ENCODE peak calls at places on chromosomes 11 and 22, in five cellular contexts. Y, C, L, H and S are unnamed samples.

GRCh38 chr11:59263225-59263894 is 50.6 kb upstream of the MPEG1 start:
- DNase-seq in Y (no peak), C (peak; percentile 76), L (peak; percentile 7), H (peak; percentile 82), S (no peak)

GRCh38 chr22:38314992-38315800 is 2.0 kb downstream of the CSNK1E start:
- DNase-seq in Y (no peak), C (no peak), L (no peak), H (no peak), S (no peak)

GRCh38 chr22:49768511-49768910 is 59.2 kb downstream of the BRD1 start:
- DNase-seq in Y (no peak), C (peak; percentile 18), L (no peak), H (no peak), S (no peak)

GRCh38 chr11:65571940-65572339 is 398 bp upstream of the FAM89B start:
- DNase-seq in Y (peak; percentile 84), C (peak; percentile 65), L (no peak), H (no peak), S (no peak)

GRCh38 chr22:42067706-42068350 is 2.8 kb downstream of the NAGA start:
- DNase-seq in Y (no peak), C (peak; percentile 1), L (no peak), H (no peak), S (no peak)

GRCh38 chr11:87832216-87832615 is 343.0 kb downstream of the RAB38 start:
- DNase-seq in Y (no peak), C (no peak), L (no peak), H (no peak), S (no peak)

GRCh38 chr22:24587251-24587650 is 5.6 kb downstream of the LRRC75B start:
- DNase-seq in Y (no peak), C (no peak), L (no peak), H (no peak), S (no peak)

GRCh38 chr22:22403771-22404170 is 104.8 kb downstream of the ZNF280B start:
- DNase-seq in Y (no peak), C (no peak), L (no peak), H (no peak), S (no peak)

GRCh38 chr11:127640822-127641485 is 640.4 kb upstream of the KIRREL3 start:
- DNase-seq in Y (no peak), C (no peak), L (no peak), H (no peak), S (no peak)

GRCh38 chr11:83736689-83737088 is 450.5 kb upstream of the CCDC90B start:
- DNase-seq in Y (no peak), C (no peak), L (no peak), H (no peak), S (no peak)

GRCh38 chr11:86176165-86176884 is 68.2 kb upstream of the EED start:
- DNase-seq in Y (no peak), C (no peak), L (no peak), H (no peak), S (no peak)

GRCh38 chr22:32502346-32502745 is 27.7 kb downstream of the FBXO7 start:
- DNase-seq in Y (no peak), C (no peak), L (no peak), H (no peak), S (no peak)

GRCh38 chr11:65150513-65151271 is 16.4 kb upstream of the SYVN1 start:
- DNase-seq in Y (peak; percentile 95), C (no peak), L (peak; percentile 90), H (no peak), S (peak; percentile 82)

GRCh38 chr11:5280582-5281102 is 10.9 kb upstream of the HBE1 start:
- DNase-seq in Y (peak; percentile 94), C (peak; percentile 49), L (peak; percentile 97), H (no peak), S (no peak)

GRCh38 chr11:86802601-86803051 is 2.3 kb downstream of the PRSS23 start:
- DNase-seq in Y (peak; percentile 62), C (peak; percentile 25), L (peak; percentile 53), H (no peak), S (peak; percentile 43)

GRCh38 chr11:93567406-93567819 is 24.2 kb upstream of the SMCO4 start:
- DNase-seq in Y (no peak), C (no peak), L (no peak), H (no peak), S (no peak)

GRCh38 chr22:27443315-27443714 is 358.2 kb downstream of the MN1 start:
- DNase-seq in Y (no peak), C (no peak), L (no peak), H (no peak), S (no peak)

DNA sequence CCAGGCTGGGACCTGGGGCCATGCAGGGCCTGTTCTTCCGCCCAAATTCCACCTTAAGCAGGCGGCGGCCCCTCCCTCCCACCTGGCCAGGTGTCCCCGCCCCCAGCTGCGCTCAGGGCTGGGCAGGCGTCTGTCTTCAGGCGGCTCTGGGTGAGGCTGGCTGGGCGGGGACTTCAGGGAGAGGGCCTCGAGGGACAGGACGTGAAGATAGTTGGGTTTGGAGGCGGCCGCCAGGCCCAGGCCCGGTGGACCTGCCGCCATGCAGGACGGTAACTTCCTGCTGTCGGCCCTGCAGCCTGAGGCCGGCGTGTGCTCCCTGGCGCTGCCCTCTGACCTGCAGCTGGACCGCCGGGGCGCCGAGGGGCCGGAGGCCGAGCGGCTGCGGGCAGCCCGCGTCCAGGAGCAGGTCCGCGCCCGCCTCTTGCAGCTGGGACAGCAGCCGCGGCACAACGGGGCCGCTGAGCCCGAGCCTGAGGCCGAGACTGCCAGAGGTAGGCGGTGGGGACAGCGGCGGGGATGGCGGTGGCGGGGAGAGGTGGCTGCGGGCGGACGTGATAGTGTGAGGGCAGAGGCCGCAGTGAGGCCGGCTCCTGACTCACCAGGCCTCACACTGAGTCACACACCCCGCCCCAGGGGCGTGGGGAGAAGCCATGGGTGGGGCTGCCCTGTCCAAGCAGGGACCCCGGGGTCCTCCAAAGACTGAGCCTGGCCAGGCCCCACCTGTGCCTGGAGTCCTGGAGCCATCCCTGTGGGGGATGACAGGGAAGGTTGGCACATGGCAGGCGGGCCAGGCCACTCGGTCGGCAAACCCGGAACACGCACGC is at the start of gene PKP3:
- DNase-seq in Y (peak; percentile 86), C (peak; percentile 75), L (peak; percentile 83), H (no peak), S (no peak)
- TF ChIP-seq MAX in Y (peak; percentile 77), C (peak; percentile 55), L (no peak), H (peak; percentile 66), S (no peak)

GRCh38 chr11:120034881-120035620 is 102.9 kb downstream of the TRIM29 start:
- DNase-seq in Y (no peak), C (no peak), L (no peak), H (peak; percentile 41), S (no peak)

GRCh38 chr11:120032766-120033390 is 105.0 kb downstream of the TRIM29 start:
- DNase-seq in Y (no peak), C (no peak), L (no peak), H (peak; percentile 27), S (peak; percentile 70)

GRCh38 chr11:120031612-120032600 is 106.0 kb downstream of the TRIM29 start:
- DNase-seq in Y (no peak), C (no peak), L (no peak), H (peak; percentile 39), S (no peak)

GRCh38 chr11:120035756-120036155 is 102.2 kb downstream of the TRIM29 start:
- DNase-seq in Y (no peak), C (no peak), L (no peak), H (peak; percentile 23), S (no peak)

DNA sequence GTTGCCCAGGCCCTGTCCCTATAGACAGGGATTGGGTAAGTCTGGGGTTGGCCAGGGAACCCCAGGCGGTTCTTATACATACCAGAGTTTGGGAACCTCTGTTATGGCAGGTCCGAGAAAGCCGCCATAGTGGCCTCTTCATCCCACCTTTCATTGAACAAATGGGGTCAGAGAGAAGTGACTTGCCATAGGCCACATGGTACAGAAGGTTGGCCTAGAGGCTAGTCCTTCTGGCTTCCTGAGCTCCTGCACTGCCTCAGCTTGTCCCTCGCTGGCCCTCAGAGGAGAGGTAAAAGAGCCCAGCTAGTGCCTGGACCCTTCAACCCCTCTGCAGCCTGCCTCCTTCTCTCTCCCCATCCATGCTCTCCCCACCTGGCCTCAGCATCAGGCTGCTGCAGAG is 103.7 kb downstream of the TRIM29 start:
- DNase-seq in Y (no peak), C (no peak), L (no peak), H (peak; percentile 41), S (no peak)
- TF ChIP-seq MAX in Y (no peak), C (no peak), L (no peak), H (no peak), S (no peak)

GRCh38 chr11:111555255-111555654 is 14.7 kb downstream of the LAYN start:
- DNase-seq in Y (no peak), C (no peak), L (no peak), H (no peak), S (no peak)
- TF ChIP-seq MAX in Y (no peak), C (no peak), L (no peak), H (no peak), S (peak; percentile 21)

DNA sequence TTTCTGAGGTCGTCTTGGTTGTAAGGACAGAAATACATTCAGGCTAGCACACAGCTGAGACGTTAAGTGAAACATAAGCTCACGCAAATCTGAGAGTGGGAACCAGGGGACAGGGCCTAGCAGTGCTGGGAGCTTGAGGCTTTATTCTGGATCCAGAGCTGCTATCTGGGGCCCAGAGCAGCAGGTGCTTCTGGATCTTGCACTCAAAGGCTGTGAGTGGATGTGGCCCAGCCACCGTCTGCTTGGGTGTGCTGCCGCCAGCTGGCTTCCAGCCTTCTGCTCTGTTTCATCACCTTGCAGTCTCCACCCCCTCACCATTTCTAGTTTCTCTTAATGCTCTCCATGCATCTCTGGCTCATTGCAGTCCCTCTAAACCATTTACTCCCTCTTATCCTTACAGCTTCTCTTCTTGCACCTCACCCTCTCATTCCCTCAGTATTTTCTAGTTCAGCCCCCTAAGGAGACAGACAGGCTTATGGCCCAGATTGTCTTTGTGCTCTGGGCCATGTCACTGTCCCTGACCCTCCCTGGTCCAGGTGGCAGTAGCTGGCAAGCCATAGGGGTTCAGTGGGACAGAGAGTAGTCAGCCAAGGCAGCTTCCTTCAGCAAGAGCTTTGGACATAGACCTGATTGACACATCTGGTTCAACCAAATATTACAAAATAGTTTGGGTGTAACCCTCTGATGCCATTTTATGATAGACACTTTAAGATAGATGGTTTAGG is 53.7 kb downstream of the NCAM1 start:
- DNase-seq in Y (no peak), C (no peak), L (no peak), H (no peak), S (peak; percentile 49)
- TF ChIP-seq MAX in Y (no peak), C (no peak), L (no peak), H (no peak), S (no peak)

GRCh38 chr11:72971611-72972010 is 157.4 kb downstream of the ATG16L2 start:
- DNase-seq in Y (no peak), C (no peak), L (no peak), H (no peak), S (no peak)
- TF ChIP-seq MAX in Y (no peak), C (no peak), L (no peak), H (no peak), S (no peak)

GRCh38 chr11:119894916-119895315 is 165.9 kb upstream of the NECTIN1 start:
- DNase-seq in Y (no peak), C (no peak), L (no peak), H (no peak), S (no peak)
- TF ChIP-seq MAX in Y (no peak), C (no peak), L (no peak), H (no peak), S (no peak)

DNA sequence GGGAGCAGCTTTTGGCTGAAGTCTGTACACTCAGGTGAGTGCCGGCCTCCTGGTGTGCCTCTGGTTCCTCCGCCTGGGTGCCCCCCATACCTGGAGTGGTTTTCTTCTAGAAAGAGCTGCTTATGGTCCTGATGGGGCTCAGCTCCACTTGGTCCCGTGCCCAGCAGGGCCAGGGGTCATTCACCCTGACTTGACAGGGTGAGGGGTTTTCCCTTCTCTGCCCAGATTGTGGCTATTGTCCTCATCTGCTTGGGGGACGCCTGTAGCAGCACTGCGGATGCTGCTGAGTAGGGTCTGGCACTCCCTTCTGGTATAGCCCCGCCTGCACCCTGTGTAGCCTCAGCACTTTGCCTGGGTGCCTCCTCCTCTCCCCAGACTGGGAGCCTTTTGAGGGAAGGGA is 8.2 kb downstream of the OMP start:
- DNase-seq in Y (no peak), C (no peak), L (no peak), H (no peak), S (no peak)
- TF ChIP-seq MAX in Y (no peak), C (no peak), L (no peak), H (no peak), S (no peak)